ENCODE peak calls at places on chromosomes 6 and 20, in seven cellular contexts. One of them, this sample, is unnamed.

GRCh38 chr20:32333988-32334885 is 23.9 kb upstream of the ASXL1 start:
- DNase-seq in SK-N-MC: no peak
- DNase-seq in suprapubic skin: no peak
- DNase-seq in GM12878: no peak
- DNase-seq in sigmoid colon: peak
- DNase-seq in Panc1: no peak
- DNase-seq in stomach: peak
- DNase-seq in this sample: peak

GRCh38 chr6:36929607-36930006 is 24.9 kb upstream of the PI16 start:
- DNase-seq in SK-N-MC: no peak
- DNase-seq in suprapubic skin: no peak
- DNase-seq in GM12878: no peak
- DNase-seq in sigmoid colon: no peak
- DNase-seq in Panc1: no peak
- DNase-seq in stomach: no peak
- DNase-seq in this sample: no peak

GRCh38 chr6:9116026-9116425 is 680.7 kb upstream of the SLC35B3 start:
- DNase-seq in SK-N-MC: no peak
- DNase-seq in suprapubic skin: no peak
- DNase-seq in GM12878: no peak
- DNase-seq in sigmoid colon: no peak
- DNase-seq in Panc1: no peak
- DNase-seq in stomach: no peak
- DNase-seq in this sample: no peak

GRCh38 chr6:127589135-127589534 is 12.2 kb downstream of the C6orf58 start:
- DNase-seq in SK-N-MC: no peak
- DNase-seq in suprapubic skin: no peak
- DNase-seq in GM12878: no peak
- DNase-seq in sigmoid colon: no peak
- DNase-seq in Panc1: no peak
- DNase-seq in stomach: no peak
- DNase-seq in this sample: no peak

GRCh38 chr20:21956591-21956990 is 251.1 kb downstream of the PAX1 start:
- DNase-seq in SK-N-MC: no peak
- DNase-seq in suprapubic skin: no peak
- DNase-seq in GM12878: no peak
- DNase-seq in sigmoid colon: no peak
- DNase-seq in Panc1: no peak
- DNase-seq in stomach: no peak
- DNase-seq in this sample: no peak

GRCh38 chr6:137756788-137757187 is 110.3 kb upstream of the TNFAIP3 start:
- DNase-seq in SK-N-MC: no peak
- DNase-seq in suprapubic skin: no peak
- DNase-seq in GM12878: no peak
- DNase-seq in sigmoid colon: no peak
- DNase-seq in Panc1: no peak
- DNase-seq in stomach: no peak
- DNase-seq in this sample: no peak

GRCh38 chr6:159106627-159107241 is 61.9 kb upstream of the TAGAP start:
- DNase-seq in SK-N-MC: peak
- DNase-seq in suprapubic skin: no peak
- DNase-seq in GM12878: peak
- DNase-seq in sigmoid colon: no peak
- DNase-seq in Panc1: peak
- DNase-seq in stomach: peak
- DNase-seq in this sample: peak

GRCh38 chr6:102402635-102403329 is 1009.3 kb downstream of the GRIK2 start:
- DNase-seq in SK-N-MC: no peak
- DNase-seq in suprapubic skin: no peak
- DNase-seq in GM12878: no peak
- DNase-seq in sigmoid colon: no peak
- DNase-seq in Panc1: no peak
- DNase-seq in stomach: no peak
- DNase-seq in this sample: no peak

GRCh38 chr6:16205377-16206144 is 32.8 kb upstream of the GMPR start:
- DNase-seq in SK-N-MC: peak
- DNase-seq in suprapubic skin: no peak
- DNase-seq in GM12878: peak
- DNase-seq in sigmoid colon: no peak
- DNase-seq in Panc1: no peak
- DNase-seq in stomach: no peak
- DNase-seq in this sample: no peak

GRCh38 chr6:106069478-106069877 is 16.7 kb upstream of the PRDM1 start:
- DNase-seq in SK-N-MC: no peak
- DNase-seq in suprapubic skin: no peak
- DNase-seq in GM12878: no peak
- DNase-seq in sigmoid colon: no peak
- DNase-seq in Panc1: no peak
- DNase-seq in stomach: peak
- DNase-seq in this sample: no peak

GRCh38 chr6:129350278-129350677 is 359.7 kb downstream of the ARHGAP18 start:
- DNase-seq in SK-N-MC: no peak
- DNase-seq in suprapubic skin: no peak
- DNase-seq in GM12878: no peak
- DNase-seq in sigmoid colon: no peak
- DNase-seq in Panc1: no peak
- DNase-seq in stomach: no peak
- DNase-seq in this sample: no peak

GRCh38 chr6:37182736-37183590 is 13.0 kb downstream of the PIM1 start:
- DNase-seq in SK-N-MC: no peak
- DNase-seq in suprapubic skin: no peak
- DNase-seq in GM12878: peak
- DNase-seq in sigmoid colon: no peak
- DNase-seq in Panc1: no peak
- DNase-seq in stomach: peak
- DNase-seq in this sample: peak

GRCh38 chr6:36985384-36985962 is 523 bp downstream of the MTCH1 start:
- DNase-seq in SK-N-MC: no peak
- DNase-seq in suprapubic skin: no peak
- DNase-seq in GM12878: no peak
- DNase-seq in sigmoid colon: no peak
- DNase-seq in Panc1: no peak
- DNase-seq in stomach: no peak
- DNase-seq in this sample: no peak

GRCh38 chr6:156963712-156964700 is 186.8 kb downstream of the ARID1B start:
- DNase-seq in SK-N-MC: peak
- DNase-seq in suprapubic skin: no peak
- DNase-seq in GM12878: peak
- DNase-seq in sigmoid colon: no peak
- DNase-seq in Panc1: no peak
- DNase-seq in stomach: no peak
- DNase-seq in this sample: no peak

GRCh38 chr6:100460650-100461204 is 4.0 kb downstream of the SIM1 start:
- DNase-seq in SK-N-MC: no peak
- DNase-seq in suprapubic skin: no peak
- DNase-seq in GM12878: no peak
- DNase-seq in sigmoid colon: no peak
- DNase-seq in Panc1: no peak
- DNase-seq in stomach: no peak
- DNase-seq in this sample: no peak

GRCh38 chr20:55200317-55200716 is 724.9 kb downstream of the DOK5 start:
- DNase-seq in SK-N-MC: no peak
- DNase-seq in suprapubic skin: no peak
- DNase-seq in GM12878: no peak
- DNase-seq in sigmoid colon: no peak
- DNase-seq in Panc1: no peak
- DNase-seq in stomach: no peak
- DNase-seq in this sample: no peak

GRCh38 chr6:159440907-159441703 is 251.9 kb downstream of the SOD2 start:
- DNase-seq in SK-N-MC: no peak
- DNase-seq in suprapubic skin: no peak
- DNase-seq in GM12878: no peak
- DNase-seq in sigmoid colon: no peak
- DNase-seq in Panc1: no peak
- DNase-seq in stomach: no peak
- DNase-seq in this sample: no peak

GRCh38 chr6:158408552-158409130 is 96.4 kb downstream of the TULP4 start:
- DNase-seq in SK-N-MC: no peak
- DNase-seq in suprapubic skin: no peak
- DNase-seq in GM12878: no peak
- DNase-seq in sigmoid colon: peak
- DNase-seq in Panc1: no peak
- DNase-seq in stomach: no peak
- DNase-seq in this sample: no peak

GRCh38 chr6:29647927-29648642 is 8.8 kb upstream of the MOG start:
- DNase-seq in SK-N-MC: no peak
- DNase-seq in suprapubic skin: no peak
- DNase-seq in GM12878: no peak
- DNase-seq in sigmoid colon: peak
- DNase-seq in Panc1: no peak
- DNase-seq in stomach: no peak
- DNase-seq in this sample: no peak

GRCh38 chr20:258269-258858 is 840 bp downstream of the DEFB132 start:
- DNase-seq in SK-N-MC: no peak
- DNase-seq in suprapubic skin: no peak
- DNase-seq in GM12878: no peak
- DNase-seq in sigmoid colon: no peak
- DNase-seq in Panc1: no peak
- DNase-seq in stomach: no peak
- DNase-seq in this sample: no peak

GRCh38 chr6:85677243-85677956 is 34.7 kb upstream of the SYNCRIP start:
- DNase-seq in SK-N-MC: no peak
- DNase-seq in suprapubic skin: no peak
- DNase-seq in GM12878: no peak
- DNase-seq in sigmoid colon: no peak
- DNase-seq in Panc1: no peak
- DNase-seq in stomach: no peak
- DNase-seq in this sample: no peak

GRCh38 chr6:52217761-52218160 is 26.5 kb downstream of the IL17F start:
- DNase-seq in SK-N-MC: no peak
- DNase-seq in suprapubic skin: no peak
- DNase-seq in GM12878: no peak
- DNase-seq in sigmoid colon: no peak
- DNase-seq in Panc1: no peak
- DNase-seq in stomach: no peak
- DNase-seq in this sample: no peak
- TF ChIP-seq POLR2AphosphoS5 in SK-N-MC: no peak
- TF ChIP-seq POLR2AphosphoS5 in suprapubic skin: no peak
- TF ChIP-seq POLR2AphosphoS5 in GM12878: no peak
- TF ChIP-seq POLR2AphosphoS5 in sigmoid colon: no peak
- TF ChIP-seq POLR2AphosphoS5 in Panc1: no peak
- TF ChIP-seq POLR2AphosphoS5 in stomach: no peak
- TF ChIP-seq POLR2AphosphoS5 in this sample: no peak

DNA sequence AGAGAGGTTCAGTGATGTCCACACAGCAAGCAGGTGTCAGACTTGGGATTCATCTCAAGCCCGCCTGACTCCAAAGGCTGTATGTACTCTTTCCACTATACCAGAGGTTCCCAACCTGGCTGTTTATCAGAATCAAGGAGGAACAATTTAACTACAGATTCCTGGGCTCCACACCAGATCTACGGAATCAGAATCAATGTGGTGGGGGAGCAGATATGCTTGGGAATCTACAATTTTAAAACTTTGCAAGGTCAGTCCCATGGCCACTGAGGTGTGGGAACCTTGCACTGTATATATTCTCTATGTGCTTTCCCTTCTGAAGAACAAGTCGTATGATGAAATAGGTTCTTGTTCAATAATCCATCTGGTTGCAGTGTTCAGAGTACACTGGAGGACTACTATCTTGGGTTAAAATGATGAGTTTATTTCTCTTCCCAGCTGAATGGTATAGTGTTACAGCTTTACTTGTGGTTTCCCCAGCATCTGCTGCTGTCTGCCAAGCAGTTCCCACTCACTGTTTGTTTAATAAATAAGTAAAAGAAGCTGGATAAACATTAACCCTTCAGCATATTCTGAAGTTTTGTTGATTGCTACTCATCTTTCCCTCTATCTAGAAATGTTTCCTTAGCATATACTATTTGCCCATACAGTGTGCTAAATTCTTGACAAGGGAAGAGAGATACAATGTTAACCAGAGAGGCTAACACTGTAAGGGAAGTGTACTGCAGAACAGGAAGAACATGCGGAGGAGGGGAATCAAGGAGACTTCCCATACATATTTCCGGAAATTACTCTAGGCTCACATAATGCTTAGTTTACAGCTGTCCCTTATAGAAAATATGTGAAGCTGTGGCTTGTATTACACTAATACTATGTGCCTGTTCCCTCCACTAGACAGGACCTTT is 9.8 kb downstream of the TTI1 start:
- DNase-seq in SK-N-MC: no peak
- DNase-seq in suprapubic skin: no peak
- DNase-seq in GM12878: no peak
- DNase-seq in sigmoid colon: no peak
- DNase-seq in Panc1: no peak
- DNase-seq in stomach: no peak
- DNase-seq in this sample: no peak
- TF ChIP-seq POLR2AphosphoS5 in SK-N-MC: no peak
- TF ChIP-seq POLR2AphosphoS5 in suprapubic skin: no peak
- TF ChIP-seq POLR2AphosphoS5 in GM12878: no peak
- TF ChIP-seq POLR2AphosphoS5 in sigmoid colon: no peak
- TF ChIP-seq POLR2AphosphoS5 in Panc1: no peak
- TF ChIP-seq POLR2AphosphoS5 in stomach: no peak
- TF ChIP-seq POLR2AphosphoS5 in this sample: no peak

GRCh38 chr20:36823126-36823525 is 49.6 kb upstream of the DSN1 start:
- DNase-seq in SK-N-MC: no peak
- DNase-seq in suprapubic skin: no peak
- DNase-seq in GM12878: no peak
- DNase-seq in sigmoid colon: no peak
- DNase-seq in Panc1: no peak
- DNase-seq in stomach: peak
- DNase-seq in this sample: no peak
- TF ChIP-seq POLR2AphosphoS5 in SK-N-MC: no peak
- TF ChIP-seq POLR2AphosphoS5 in suprapubic skin: no peak
- TF ChIP-seq POLR2AphosphoS5 in GM12878: no peak
- TF ChIP-seq POLR2AphosphoS5 in sigmoid colon: no peak
- TF ChIP-seq POLR2AphosphoS5 in Panc1: no peak
- TF ChIP-seq POLR2AphosphoS5 in stomach: no peak
- TF ChIP-seq POLR2AphosphoS5 in this sample: no peak

GRCh38 chr6:13447949-13448724 is 39.3 kb downstream of the GFOD1 start:
- DNase-seq in SK-N-MC: peak
- DNase-seq in suprapubic skin: no peak
- DNase-seq in GM12878: no peak
- DNase-seq in sigmoid colon: no peak
- DNase-seq in Panc1: no peak
- DNase-seq in stomach: no peak
- DNase-seq in this sample: no peak
- TF ChIP-seq POLR2AphosphoS5 in SK-N-MC: no peak
- TF ChIP-seq POLR2AphosphoS5 in suprapubic skin: no peak
- TF ChIP-seq POLR2AphosphoS5 in GM12878: no peak
- TF ChIP-seq POLR2AphosphoS5 in sigmoid colon: peak
- TF ChIP-seq POLR2AphosphoS5 in Panc1: no peak
- TF ChIP-seq POLR2AphosphoS5 in stomach: peak
- TF ChIP-seq POLR2AphosphoS5 in this sample: peak

GRCh38 chr20:58899518-58899917 is 47.0 kb downstream of the GNAS start:
- DNase-seq in SK-N-MC: no peak
- DNase-seq in suprapubic skin: no peak
- DNase-seq in GM12878: no peak
- DNase-seq in sigmoid colon: no peak
- DNase-seq in Panc1: no peak
- DNase-seq in stomach: no peak
- DNase-seq in this sample: no peak
- TF ChIP-seq POLR2AphosphoS5 in SK-N-MC: no peak
- TF ChIP-seq POLR2AphosphoS5 in suprapubic skin: no peak
- TF ChIP-seq POLR2AphosphoS5 in GM12878: peak
- TF ChIP-seq POLR2AphosphoS5 in sigmoid colon: no peak
- TF ChIP-seq POLR2AphosphoS5 in Panc1: no peak
- TF ChIP-seq POLR2AphosphoS5 in stomach: no peak
- TF ChIP-seq POLR2AphosphoS5 in this sample: peak

DNA sequence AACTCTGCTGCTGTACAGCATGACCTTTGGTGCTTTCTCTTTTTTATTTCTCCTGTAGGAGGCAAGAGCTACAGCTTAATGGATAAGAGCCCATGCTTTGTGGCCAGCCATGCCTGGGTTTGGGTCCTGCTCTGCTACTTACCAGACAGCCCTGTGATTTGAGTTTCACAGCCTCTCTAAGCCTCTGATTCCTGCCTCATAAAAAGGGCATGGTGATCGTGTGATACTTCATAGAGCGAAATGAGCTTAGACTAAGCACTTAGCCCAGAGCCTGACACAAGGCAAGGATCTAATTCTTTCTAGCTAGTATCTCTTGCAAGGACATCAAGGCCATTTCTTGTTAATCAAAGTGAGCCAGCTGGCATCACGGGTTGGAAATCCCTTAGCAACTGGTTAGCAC is 19.3 kb upstream of the PDE7B start:
- DNase-seq in SK-N-MC: no peak
- DNase-seq in suprapubic skin: no peak
- DNase-seq in GM12878: no peak
- DNase-seq in sigmoid colon: no peak
- DNase-seq in Panc1: no peak
- DNase-seq in stomach: no peak
- DNase-seq in this sample: no peak
- TF ChIP-seq POLR2AphosphoS5 in SK-N-MC: no peak
- TF ChIP-seq POLR2AphosphoS5 in suprapubic skin: no peak
- TF ChIP-seq POLR2AphosphoS5 in GM12878: no peak
- TF ChIP-seq POLR2AphosphoS5 in sigmoid colon: no peak
- TF ChIP-seq POLR2AphosphoS5 in Panc1: no peak
- TF ChIP-seq POLR2AphosphoS5 in stomach: no peak
- TF ChIP-seq POLR2AphosphoS5 in this sample: no peak